ENCODE peak calls at places on chromosomes 6 and 20, in five cellular contexts. G is HEK293T, X is D341Med, A is heart left ventricle, H is fibroblast of mammary gland. E is an unnamed sample.

GRCh38 chr20:33163856-33164762 is 3.9 kb upstream of the BPIFA2 start:
- DNase-seq in G (no peak), H (no peak), A (no peak), X (no peak), E (no peak)

GRCh38 chr6:168388641-168389633 is 52.0 kb upstream of the SMOC2 start:
- DNase-seq in H (no peak), A (no peak), G (no peak), X (no peak), E (no peak)

GRCh38 chr6:143515766-143516355 is 4.3 kb upstream of the FUCA2 start:
- DNase-seq in H (no peak), X (no peak), G (no peak), A (peak), E (no peak)

GRCh38 chr6:8006208-8006607 is 58.0 kb downstream of the BLOC1S5 start:
- DNase-seq in A (no peak), G (peak), X (peak), H (peak), E (peak)

GRCh38 chr20:1010659-1011058 is 8.5 kb upstream of the RSPO4 start:
- DNase-seq in G (no peak), H (no peak), A (no peak), X (no peak), E (no peak)

GRCh38 chr20:63072231-63072791 is 65.5 kb upstream of the BHLHE23 start:
- DNase-seq in G (no peak), H (no peak), A (peak), X (no peak), E (no peak)

GRCh38 chr20:59318803-59319202 is 18.4 kb downstream of the EDN3 start:
- DNase-seq in H (no peak), X (no peak), G (no peak), A (no peak), E (no peak)

GRCh38 chr6:166998256-166999144 is 697 bp upstream of the CEP43 start:
- DNase-seq in H (no peak), G (peak), A (peak), X (peak), E (peak)

GRCh38 chr20:40692240-40693011 is 3.4 kb upstream of the MAFB start:
- DNase-seq in G (no peak), X (no peak), A (no peak), H (no peak), E (no peak)

GRCh38 chr6:14121936-14122344 is 4.4 kb downstream of the CD83 start:
- DNase-seq in X (no peak), G (no peak), H (no peak), A (peak), E (no peak)

GRCh38 chr6:139730340-139730974 is 356.0 kb upstream of the CITED2 start:
- DNase-seq in A (no peak), X (no peak), H (no peak), G (no peak), E (no peak)

GRCh38 chr6:61200444-61200843 is 1085.6 kb downstream of the KHDRBS2 start:
- DNase-seq in H (no peak), A (no peak), X (no peak), G (no peak), E (no peak)

GRCh38 chr6:36752886-36753506 is 55.4 kb downstream of the RAB44 start:
- DNase-seq in A (no peak), X (no peak), G (no peak), H (no peak), E (no peak)

GRCh38 chr20:50144362-50144761 is 9.2 kb downstream of the PEDS1 start:
- DNase-seq in X (no peak), H (peak), A (peak), G (no peak), E (peak)

GRCh38 chr20:2914160-2914559 is 40.9 kb downstream of the PTPRA start:
- DNase-seq in G (no peak), H (no peak), A (no peak), X (peak), E (peak)

GRCh38 chr20:1467082-1467354 is 369 bp upstream of the NSFL1C start:
- DNase-seq in A (no peak), X (no peak), G (no peak), H (no peak), E (no peak)

GRCh38 chr6:111711476-111711875 is 105.8 kb upstream of the TRAF3IP2 start:
- DNase-seq in G (no peak), H (no peak), X (peak), A (peak), E (no peak)

GRCh38 chr20:409697-410559 is 1.8 kb downstream of the RBCK1 start:
- DNase-seq in A (no peak), H (no peak), G (no peak), X (no peak), E (no peak)

GRCh38 chr6:1821188-1822183 is 211.8 kb downstream of the FOXC1 start:
- DNase-seq in G (no peak), H (peak), X (no peak), A (no peak), E (peak)

GRCh38 chr6:110326609-110327008 is 31.5 kb downstream of the METTL24 start:
- DNase-seq in A (no peak), H (no peak), G (no peak), X (no peak), E (no peak)

GRCh38 chr6:53466257-53466656 is 78.6 kb downstream of the GCLC start:
- DNase-seq in G (no peak), A (no peak), H (peak), X (no peak), E (peak)

GRCh38 chr20:33250666-33251065 is 14.9 kb downstream of the BPIFA1 start:
- DNase-seq in A (no peak), G (no peak), X (peak), H (peak), E (no peak)